ENCODE peak calls at places on chromosomes 1 and 21, in four cellular contexts. L is transverse colon, I is GM12892, R is adrenal gland. M is an unnamed sample.

GRCh38 chr1:162135271-162135775 is 65.8 kb downstream of the NOS1AP start:
- DNase-seq in L (no peak), I (no peak), R (no peak), M (no peak)

GRCh38 chr1:213286235-213286634 is 235.2 kb downstream of the RPS6KC1 start:
- DNase-seq in L (no peak), I (no peak), R (no peak), M (no peak)

GRCh38 chr1:61506231-61506630 is 218.7 kb downstream of the TM2D1 start:
- DNase-seq in L (no peak), I (no peak), R (peak; percentile 23), M (no peak)

GRCh38 chr1:69246721-69247120 is 321.0 kb upstream of the LRRC7 start:
- DNase-seq in L (no peak), I (no peak), R (no peak), M (no peak)

GRCh38 chr1:27405074-27405473 is 12.7 kb downstream of the GPR3 start:
- DNase-seq in L (no peak), I (no peak), R (no peak), M (no peak)

GRCh38 chr1:54763814-54764131 is 550 bp downstream of the PARS2 start:
- DNase-seq in L (no peak), I (no peak), R (no peak), M (no peak)

GRCh38 chr1:201533836-201534235 is 5.1 kb upstream of the NAV1 start:
- DNase-seq in L (no peak), I (no peak), R (no peak), M (no peak)

GRCh38 chr1:91099746-91100621 is 78.1 kb upstream of the ZNF644 start:
- DNase-seq in L (no peak), I (no peak), R (no peak), M (no peak)

GRCh38 chr21:29350246-29350779 is 51.6 kb downstream of the BACH1 start:
- DNase-seq in L (no peak), I (no peak), R (no peak), M (no peak)

GRCh38 chr1:53957231-53957818 is 11.2 kb downstream of the LRRC42 start:
- DNase-seq in L (no peak), I (no peak), R (no peak), M (peak; percentile 39)

GRCh38 chr1:20366076-20366765 is 75.5 kb downstream of the VWA5B1 start:
- DNase-seq in L (peak; percentile 71), I (no peak), R (peak; percentile 39), M (no peak)

GRCh38 chr1:8094481-8095241 is 68.6 kb upstream of the ERRFI1 start:
- DNase-seq in L (peak; percentile 34), I (no peak), R (no peak), M (no peak)

GRCh38 chr1:29991815-29992214 is 731.6 kb downstream of the MATN1 start:
- DNase-seq in L (no peak), I (no peak), R (no peak), M (no peak)

GRCh38 chr1:229147086-229147485 is 123.8 kb upstream of the RAB4A start:
- DNase-seq in L (no peak), I (no peak), R (no peak), M (no peak)

GRCh38 chr1:204134103-204134502 is 17.7 kb downstream of the ETNK2 start:
- DNase-seq in L (no peak), I (no peak), R (no peak), M (no peak)

GRCh38 chr1:226318471-226318870 is 9.5 kb upstream of the LIN9 start:
- DNase-seq in L (no peak), I (no peak), R (no peak), M (no peak)

GRCh38 chr1:205066221-205066818 is 17.9 kb downstream of the TMEM81 start:
- DNase-seq in L (no peak), I (no peak), R (no peak), M (no peak)

GRCh38 chr1:107682467-107682866 is 282.5 kb downstream of the VAV3 start:
- DNase-seq in L (no peak), I (no peak), R (no peak), M (no peak)

GRCh38 chr1:208536176-208536575 is 292.0 kb upstream of the PLXNA2 start:
- DNase-seq in L (no peak), I (no peak), R (no peak), M (no peak)

GRCh38 chr1:117210831-117211261 is at the start of gene VTCN1:
- DNase-seq in L (peak; percentile 33), I (no peak), R (no peak), M (no peak)

GRCh38 chr21:44405948-44406872 is 49.1 kb upstream of the LRRC3 start:
- DNase-seq in L (no peak), I (no peak), R (no peak), M (peak; percentile 69)

GRCh38 chr1:184769241-184769640 is 14.6 kb upstream of the EDEM3 start:
- DNase-seq in L (no peak), I (no peak), R (no peak), M (no peak)

GRCh38 chr21:20026517-20026916 is 971.7 kb upstream of the NCAM2 start:
- DNase-seq in L (no peak), I (no peak), R (no peak), M (no peak)

GRCh38 chr1:64848812-64849211 is 103.9 kb downstream of the RAVER2 start:
- DNase-seq in L (no peak), I (no peak), R (no peak), M (no peak)

GRCh38 chr1:197868751-197869501 is 33.5 kb upstream of the C1orf53 start:
- DNase-seq in L (peak; percentile 42), I (no peak), R (peak; percentile 23), M (peak; percentile 19)

GRCh38 chr1:17276568-17276967 is 27.7 kb downstream of the PADI3 start:
- DNase-seq in L (no peak), I (no peak), R (peak; percentile 39), M (peak; percentile 69)

GRCh38 chr1:230317823-230318819 is 108.0 kb downstream of the PGBD5 start:
- DNase-seq in L (peak; percentile 39), I (no peak), R (peak; percentile 43), M (no peak)

GRCh38 chr1:12453400-12454343 is 164.3 kb downstream of the DHRS3 start:
- DNase-seq in L (no peak), I (no peak), R (no peak), M (no peak)

GRCh38 chr1:151362308-151363155 is 10.0 kb downstream of the SELENBP1 start:
- DNase-seq in L (no peak), I (no peak), R (no peak), M (no peak)

GRCh38 chr1:114093624-114094302 is 59.9 kb downstream of the SYT6 start:
- DNase-seq in L (no peak), I (no peak), R (no peak), M (no peak)

GRCh38 chr1:65480684-65481405 is 60.4 kb downstream of the LEPR start:
- DNase-seq in L (no peak), I (no peak), R (no peak), M (no peak)

GRCh38 chr1:110035236-110035752 is 870 bp downstream of the STRIP1 start:
- DNase-seq in L (no peak), I (no peak), R (no peak), M (no peak)

GRCh38 chr1:110034040-110034450 is 379 bp upstream of the STRIP1 start:
- DNase-seq in L (no peak), I (no peak), R (no peak), M (no peak)

GRCh38 chr1:110032327-110032726 is 2.1 kb upstream of the STRIP1 start:
- DNase-seq in L (no peak), I (no peak), R (no peak), M (no peak)

GRCh38 chr1:110033421-110033820 is 1.0 kb upstream of the STRIP1 start:
- DNase-seq in L (no peak), I (no peak), R (no peak), M (no peak)

GRCh38 chr1:110034451-110035235 is at the start of gene STRIP1:
- DNase-seq in L (peak; percentile 95), I (peak; percentile 72), R (peak; percentile 94), M (peak; percentile 72)
- TF ChIP-seq POLR2A in L (peak; percentile 64), I (peak; percentile 66), R (peak; percentile 48), M (peak; percentile 66)

GRCh38 chr1:6359568-6360496 is 33.7 kb downstream of the ACOT7 start:
- DNase-seq in L (peak; percentile 89), I (peak; percentile 69), R (peak; percentile 86), M (no peak)
- TF ChIP-seq POLR2A in L (peak; percentile 78), I (peak; percentile 59), R (peak; percentile 49), M (no peak)

DNA sequence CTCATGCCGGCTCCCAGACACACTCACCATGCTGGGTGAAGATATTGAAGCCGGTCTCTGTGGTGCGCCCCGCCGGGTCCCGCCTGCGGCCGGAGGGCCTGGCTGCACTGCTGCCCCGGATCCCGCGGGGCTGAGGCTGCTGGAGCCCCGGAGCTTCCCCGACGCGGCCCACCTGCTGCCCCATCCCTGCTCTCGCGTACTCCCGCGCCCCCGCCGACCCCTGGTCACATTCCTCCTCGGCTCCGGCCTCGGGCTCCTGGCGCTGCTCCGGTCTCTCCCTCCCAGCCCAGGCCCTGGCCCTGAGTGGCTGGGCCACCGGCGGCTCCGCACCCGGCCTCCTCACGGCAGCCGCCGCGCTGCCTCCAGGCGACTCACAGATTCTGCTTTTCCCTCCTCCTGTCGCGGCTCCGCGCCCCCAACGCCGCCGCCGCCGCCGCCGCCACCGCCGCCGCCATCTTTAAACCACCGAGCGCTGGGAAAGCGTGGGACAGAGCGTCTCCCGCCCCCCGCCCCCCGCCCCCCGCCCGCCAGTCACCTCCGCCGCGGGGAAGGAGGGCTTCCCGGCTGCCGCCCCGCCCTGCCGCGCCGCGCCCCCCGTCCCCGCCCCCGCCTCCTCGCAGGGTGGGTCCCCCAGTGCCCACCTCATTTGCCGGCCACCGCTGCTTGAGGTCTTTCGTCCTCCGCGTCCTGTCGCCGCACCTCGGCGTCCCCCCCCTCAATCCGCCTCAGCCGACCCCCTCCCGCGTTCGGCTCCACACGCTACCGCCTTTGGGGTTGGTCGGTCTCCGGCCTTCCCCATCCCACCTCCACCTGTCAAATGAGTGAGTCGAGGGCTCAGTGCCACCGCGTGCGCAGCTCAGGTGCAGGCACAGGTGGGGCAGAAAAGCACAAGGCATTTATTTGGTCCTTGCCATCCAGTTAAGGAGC is at the start of gene ABL2:
- DNase-seq in L (peak; percentile 47), I (peak; percentile 69), R (peak; percentile 27), M (peak; percentile 56)
- TF ChIP-seq POLR2A in L (no peak), I (peak; percentile 38), R (peak; percentile 23), M (peak; percentile 48)

GRCh38 chr1:109618614-109619404 is 607 bp downstream of the GNAT2 start:
- DNase-seq in L (no peak), I (no peak), R (no peak), M (no peak)

GRCh38 chr1:109619655-109620395 is at the start of gene AMPD2:
- DNase-seq in L (peak; percentile 85), I (peak; percentile 69), R (peak; percentile 90), M (peak; percentile 70)

GRCh38 chr1:109620396-109620817 is 770 bp downstream of the AMPD2 start:
- DNase-seq in L (peak; percentile 44), I (no peak), R (peak; percentile 58), M (peak; percentile 66)

GRCh38 chr1:109620890-109621289 is 1.3 kb downstream of the AMPD2 start:
- DNase-seq in L (peak; percentile 94), I (peak; percentile 95), R (peak; percentile 96), M (peak; percentile 92)

DNA sequence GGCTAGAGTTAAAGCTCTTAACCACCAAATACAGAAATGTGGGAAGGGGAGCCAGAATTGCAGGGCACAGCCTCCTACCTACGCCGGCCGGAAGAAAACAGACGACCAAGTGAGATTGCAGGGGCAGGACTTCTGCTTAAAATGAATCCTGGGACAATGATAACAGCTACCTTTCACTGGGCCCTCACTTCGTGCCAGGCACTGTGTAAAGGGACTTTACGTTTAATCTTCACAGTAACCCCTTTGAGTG is at the start of gene GNAT2:
- DNase-seq in L (no peak), I (no peak), R (no peak), M (no peak)
- TF ChIP-seq POLR2A in L (no peak), I (no peak), R (no peak), M (no peak)